ENCODE peak calls at places on chromosome 5, in ten cellular contexts. G is naive thymus-derived CD8-positive, alpha-beta T cell; Z is NCI-H146; B is activated CD4-positive, alpha-beta T cell treated with anti-CD3 and anti-CD28 coated beads, Interleukin-2, amount 50 U/mL, for 4 hours; M is nephron progenitor cell; F is left cardiac atrium; R is activated T-helper 2 cell treated with anti-CD3 and anti-CD28 coated beads, Interferon-gamma antibody, Interleukin-2, Interleukin-4, amounts not matched to agents 10 μg/mL and 5 μg/mL and 100 μg/mL, durations not matched to agents 14 hours and 24 hours and 36 hours; H is HCEC 1CT; I is EL; T is fibroblast of pulmonary artery. K is an unnamed sample.
A peak's percentile ranks its signal among the peaks of the same experiment; 100 is the strongest.

GRCh38 chr5:55467862-55468551 is 66.8 kb downstream of the PLPP1 start:
- DNase-seq in F (no peak), R (no peak), I (no peak), B (no peak), H (no peak), Z (peak; percentile 62), T (no peak), G (no peak), M (no peak), K (no peak)

GRCh38 chr5:95007953-95008596 is 276.8 kb downstream of the MCTP1 start:
- DNase-seq in I (no peak), F (no peak), R (no peak), G (no peak), T (no peak), Z (no peak), M (no peak), B (no peak), H (no peak), K (no peak)

GRCh38 chr5:52837068-52837467 is 49.4 kb downstream of the ITGA1 start:
- DNase-seq in Z (no peak), T (peak; percentile 53), G (no peak), H (peak; percentile 87), B (no peak), F (peak; percentile 25), R (no peak), M (no peak), I (no peak), K (no peak)

GRCh38 chr5:96876292-96876850 is at the start of gene ERAP2:
- DNase-seq in F (no peak), T (peak; percentile 56), R (no peak), G (no peak), I (peak; percentile 50), Z (no peak), M (no peak), B (no peak), H (peak; percentile 49), K (peak; percentile 10)

GRCh38 chr5:124736814-124737186 is 9.6 kb downstream of the ZNF608 start:
- DNase-seq in G (no peak), M (no peak), R (no peak), B (no peak), T (no peak), F (no peak), Z (no peak), I (no peak), H (no peak), K (no peak)

GRCh38 chr5:2757563-2758311 is 6.3 kb upstream of the IRX2 start:
- DNase-seq in Z (no peak), F (no peak), M (no peak), T (peak; percentile 81), R (no peak), B (no peak), G (no peak), H (no peak), I (peak; percentile 99), K (no peak)

GRCh38 chr5:138245717-138246116 is 28.7 kb downstream of the GFRA3 start:
- DNase-seq in I (no peak), Z (no peak), B (no peak), T (no peak), M (peak; percentile 64), H (no peak), G (no peak), F (no peak), R (no peak), K (no peak)

GRCh38 chr5:60260658-60261057 is 367.1 kb upstream of the PDE4D start:
- DNase-seq in G (no peak), I (peak; percentile 14), H (no peak), T (no peak), R (no peak), Z (no peak), M (no peak), F (no peak), B (no peak), K (no peak)

GRCh38 chr5:158880514-158881001 is 219.2 kb downstream of the EBF1 start:
- DNase-seq in F (no peak), B (no peak), R (no peak), I (no peak), T (peak; percentile 16), G (no peak), M (no peak), Z (no peak), H (no peak), K (no peak)

GRCh38 chr5:44801992-44802391 is 6.8 kb upstream of the MRPS30 start:
- DNase-seq in I (no peak), T (no peak), G (no peak), F (no peak), B (no peak), Z (no peak), H (no peak), M (no peak), R (no peak), K (no peak)

GRCh38 chr5:96074460-96075254 is 113.0 kb upstream of the ELL2 start:
- DNase-seq in B (no peak), H (no peak), M (no peak), F (no peak), I (peak; percentile 43), G (no peak), T (no peak), R (no peak), Z (no peak), K (no peak)

GRCh38 chr5:68529581-68529980 is 314.0 kb downstream of the PIK3R1 start:
- DNase-seq in M (no peak), F (no peak), H (peak; percentile 71), G (no peak), T (no peak), I (peak; percentile 67), R (no peak), B (no peak), Z (no peak), K (no peak)

GRCh38 chr5:159509002-159509660 is 178.8 kb upstream of the IL12B start:
- DNase-seq in R (no peak), F (no peak), Z (no peak), M (no peak), I (no peak), T (no peak), B (no peak), H (no peak), G (no peak), K (no peak)

GRCh38 chr5:138565100-138565821 is 9.9 kb downstream of the HSPA9 start:
- DNase-seq in G (no peak), B (no peak), R (no peak), Z (no peak), I (no peak), F (no peak), H (no peak), T (no peak), M (no peak), K (no peak)

GRCh38 chr5:77806213-77806843 is 30.2 kb upstream of the TBCA start:
- DNase-seq in B (no peak), R (no peak), M (no peak), I (peak; percentile 13), F (no peak), H (no peak), Z (no peak), T (peak; percentile 2), G (no peak), K (no peak)

GRCh38 chr5:41636605-41637004 is 126.2 kb upstream of the PLCXD3 start:
- DNase-seq in I (peak; percentile 13), R (no peak), B (no peak), M (peak; percentile 22), G (no peak), H (peak; percentile 39), Z (peak; percentile 19), F (no peak), T (peak; percentile 43), K (no peak)

GRCh38 chr5:75588666-75589065 is 22.6 kb upstream of the ANKDD1B start:
- DNase-seq in T (peak; percentile 17), R (no peak), I (no peak), Z (no peak), B (no peak), F (no peak), M (no peak), G (no peak), H (no peak), K (no peak)

GRCh38 chr5:82405618-82406199 is 127.6 kb upstream of the RPS23 start:
- DNase-seq in G (no peak), Z (no peak), I (peak; percentile 97), T (peak; percentile 99), H (peak; percentile 91), F (no peak), M (no peak), B (no peak), R (no peak), K (no peak)

GRCh38 chr5:31944683-31945445 is 229.3 kb downstream of the GOLPH3 start:
- DNase-seq in R (no peak), T (no peak), M (no peak), B (no peak), F (no peak), H (no peak), G (no peak), Z (peak; percentile 48), I (no peak), K (no peak)

GRCh38 chr5:35194636-35195471 is 35.4 kb downstream of the PRLR start:
- DNase-seq in H (no peak), M (no peak), Z (no peak), G (no peak), T (no peak), F (no peak), I (no peak), R (no peak), B (no peak), K (no peak)

GRCh38 chr5:124402144-124402581 is 344.3 kb downstream of the ZNF608 start:
- DNase-seq in G (no peak), T (peak; percentile 79), R (no peak), H (no peak), Z (peak; percentile 73), B (no peak), I (peak; percentile 60), F (peak; percentile 36), M (no peak), K (no peak)